ENCODE peak calls at places on chromosomes 12 and 14, in seven cellular contexts. One of them, this sample, is unnamed.

GRCh38 chr14:91545946-91546716 is 36.0 kb upstream of the PPP4R3A start:
- DNase-seq in left lung: no peak
- DNase-seq in OCI-LY7: no peak
- DNase-seq in fibroblast of mammary gland: peak
- DNase-seq in body of pancreas: no peak
- DNase-seq in nephron progenitor cell: no peak
- DNase-seq in heart right ventricle: no peak
- DNase-seq in this sample: no peak

GRCh38 chr12:109844983-109845841 is 12.0 kb upstream of the TRPV4 start:
- DNase-seq in heart right ventricle: peak
- DNase-seq in OCI-LY7: peak
- DNase-seq in body of pancreas: peak
- DNase-seq in nephron progenitor cell: peak
- DNase-seq in left lung: peak
- DNase-seq in fibroblast of mammary gland: peak
- DNase-seq in this sample: peak

GRCh38 chr12:117261267-117261666 is 71.0 kb upstream of the FBXO21 start:
- DNase-seq in nephron progenitor cell: no peak
- DNase-seq in fibroblast of mammary gland: peak
- DNase-seq in OCI-LY7: no peak
- DNase-seq in body of pancreas: no peak
- DNase-seq in heart right ventricle: no peak
- DNase-seq in left lung: no peak
- DNase-seq in this sample: no peak

GRCh38 chr12:52055781-52056711 is 4.8 kb downstream of the NR4A1 start:
- DNase-seq in heart right ventricle: no peak
- DNase-seq in fibroblast of mammary gland: no peak
- DNase-seq in left lung: no peak
- DNase-seq in nephron progenitor cell: no peak
- DNase-seq in OCI-LY7: no peak
- DNase-seq in body of pancreas: no peak
- DNase-seq in this sample: no peak

GRCh38 chr14:51302319-51303030 is 62.4 kb downstream of the TMX1 start:
- DNase-seq in OCI-LY7: no peak
- DNase-seq in nephron progenitor cell: no peak
- DNase-seq in left lung: no peak
- DNase-seq in heart right ventricle: no peak
- DNase-seq in fibroblast of mammary gland: peak
- DNase-seq in body of pancreas: no peak
- DNase-seq in this sample: no peak

GRCh38 chr14:62213516-62213915 is 451.3 kb downstream of the SNAPC1 start:
- DNase-seq in nephron progenitor cell: no peak
- DNase-seq in heart right ventricle: no peak
- DNase-seq in body of pancreas: no peak
- DNase-seq in left lung: no peak
- DNase-seq in fibroblast of mammary gland: peak
- DNase-seq in OCI-LY7: no peak
- DNase-seq in this sample: no peak

GRCh38 chr12:110885152-110885840 is 35.1 kb downstream of the MYL2 start:
- DNase-seq in nephron progenitor cell: peak
- DNase-seq in OCI-LY7: no peak
- DNase-seq in body of pancreas: no peak
- DNase-seq in heart right ventricle: no peak
- DNase-seq in fibroblast of mammary gland: no peak
- DNase-seq in left lung: no peak
- DNase-seq in this sample: no peak

GRCh38 chr12:62537544-62537943 is 70.9 kb downstream of the MON2 start:
- DNase-seq in fibroblast of mammary gland: peak
- DNase-seq in OCI-LY7: no peak
- DNase-seq in nephron progenitor cell: no peak
- DNase-seq in left lung: no peak
- DNase-seq in heart right ventricle: no peak
- DNase-seq in body of pancreas: peak
- DNase-seq in this sample: no peak

GRCh38 chr14:53539489-53540126 is 386.5 kb upstream of the DDHD1 start:
- DNase-seq in fibroblast of mammary gland: peak
- DNase-seq in nephron progenitor cell: peak
- DNase-seq in left lung: peak
- DNase-seq in body of pancreas: peak
- DNase-seq in OCI-LY7: peak
- DNase-seq in heart right ventricle: peak
- DNase-seq in this sample: peak

GRCh38 chr12:68331869-68332725 is at the start of gene MDM1:
- DNase-seq in fibroblast of mammary gland: peak
- DNase-seq in nephron progenitor cell: peak
- DNase-seq in body of pancreas: peak
- DNase-seq in OCI-LY7: peak
- DNase-seq in left lung: peak
- DNase-seq in heart right ventricle: peak
- DNase-seq in this sample: peak

GRCh38 chr12:125166046-125166445 is 100.8 kb downstream of the AACS start:
- DNase-seq in left lung: no peak
- DNase-seq in body of pancreas: no peak
- DNase-seq in fibroblast of mammary gland: no peak
- DNase-seq in OCI-LY7: no peak
- DNase-seq in nephron progenitor cell: no peak
- DNase-seq in heart right ventricle: no peak
- DNase-seq in this sample: no peak

GRCh38 chr14:99430491-99430890 is 50.2 kb downstream of the SETD3 start:
- DNase-seq in OCI-LY7: peak
- DNase-seq in body of pancreas: peak
- DNase-seq in nephron progenitor cell: no peak
- DNase-seq in heart right ventricle: no peak
- DNase-seq in fibroblast of mammary gland: no peak
- DNase-seq in left lung: no peak
- DNase-seq in this sample: no peak

GRCh38 chr12:57369202-57369601 is 61.6 kb downstream of the R3HDM2 start:
- DNase-seq in nephron progenitor cell: no peak
- DNase-seq in heart right ventricle: no peak
- DNase-seq in fibroblast of mammary gland: no peak
- DNase-seq in OCI-LY7: no peak
- DNase-seq in left lung: no peak
- DNase-seq in body of pancreas: no peak
- DNase-seq in this sample: no peak

GRCh38 chr12:42296503-42297109 is 29.3 kb downstream of the ZCRB1 start:
- DNase-seq in left lung: no peak
- DNase-seq in heart right ventricle: no peak
- DNase-seq in nephron progenitor cell: no peak
- DNase-seq in body of pancreas: no peak
- DNase-seq in fibroblast of mammary gland: peak
- DNase-seq in OCI-LY7: peak
- DNase-seq in this sample: no peak

GRCh38 chr14:74568380-74568649 is 43.7 kb downstream of the LTBP2 start:
- DNase-seq in nephron progenitor cell: no peak
- DNase-seq in body of pancreas: no peak
- DNase-seq in left lung: no peak
- DNase-seq in OCI-LY7: no peak
- DNase-seq in heart right ventricle: no peak
- DNase-seq in fibroblast of mammary gland: no peak
- DNase-seq in this sample: no peak

GRCh38 chr14:32576088-32576795 is 247.1 kb downstream of the AKAP6 start:
- DNase-seq in OCI-LY7: peak
- DNase-seq in left lung: no peak
- DNase-seq in body of pancreas: peak
- DNase-seq in nephron progenitor cell: peak
- DNase-seq in fibroblast of mammary gland: peak
- DNase-seq in heart right ventricle: no peak
- DNase-seq in this sample: no peak

GRCh38 chr12:69392146-69392928 is 32.8 kb downstream of the YEATS4 start:
- DNase-seq in OCI-LY7: no peak
- DNase-seq in heart right ventricle: no peak
- DNase-seq in nephron progenitor cell: no peak
- DNase-seq in fibroblast of mammary gland: no peak
- DNase-seq in left lung: no peak
- DNase-seq in body of pancreas: no peak
- DNase-seq in this sample: no peak

GRCh38 chr14:42057176-42057575 is 450.5 kb downstream of the LRFN5 start:
- DNase-seq in OCI-LY7: no peak
- DNase-seq in heart right ventricle: no peak
- DNase-seq in nephron progenitor cell: no peak
- DNase-seq in left lung: no peak
- DNase-seq in body of pancreas: no peak
- DNase-seq in fibroblast of mammary gland: peak
- DNase-seq in this sample: no peak

GRCh38 chr14:98370352-98370751 is 901.6 kb downstream of the BCL11B start:
- DNase-seq in body of pancreas: no peak
- DNase-seq in OCI-LY7: no peak
- DNase-seq in nephron progenitor cell: no peak
- DNase-seq in heart right ventricle: no peak
- DNase-seq in left lung: no peak
- DNase-seq in fibroblast of mammary gland: no peak
- DNase-seq in this sample: no peak

GRCh38 chr12:98439471-98440164 is 75.8 kb upstream of the TMPO start:
- DNase-seq in heart right ventricle: no peak
- DNase-seq in left lung: no peak
- DNase-seq in OCI-LY7: no peak
- DNase-seq in nephron progenitor cell: no peak
- DNase-seq in fibroblast of mammary gland: peak
- DNase-seq in body of pancreas: peak
- DNase-seq in this sample: no peak

GRCh38 chr12:27979145-27979544 is 6.6 kb upstream of the PTHLH start:
- DNase-seq in heart right ventricle: no peak
- DNase-seq in fibroblast of mammary gland: peak
- DNase-seq in OCI-LY7: no peak
- DNase-seq in body of pancreas: no peak
- DNase-seq in nephron progenitor cell: no peak
- DNase-seq in left lung: no peak
- DNase-seq in this sample: no peak

GRCh38 chr14:37591311-37591940 is 3.6 kb downstream of the FOXA1 start:
- DNase-seq in heart right ventricle: peak
- DNase-seq in nephron progenitor cell: peak
- DNase-seq in body of pancreas: no peak
- DNase-seq in fibroblast of mammary gland: no peak
- DNase-seq in OCI-LY7: no peak
- DNase-seq in left lung: no peak
- DNase-seq in this sample: no peak

DNA sequence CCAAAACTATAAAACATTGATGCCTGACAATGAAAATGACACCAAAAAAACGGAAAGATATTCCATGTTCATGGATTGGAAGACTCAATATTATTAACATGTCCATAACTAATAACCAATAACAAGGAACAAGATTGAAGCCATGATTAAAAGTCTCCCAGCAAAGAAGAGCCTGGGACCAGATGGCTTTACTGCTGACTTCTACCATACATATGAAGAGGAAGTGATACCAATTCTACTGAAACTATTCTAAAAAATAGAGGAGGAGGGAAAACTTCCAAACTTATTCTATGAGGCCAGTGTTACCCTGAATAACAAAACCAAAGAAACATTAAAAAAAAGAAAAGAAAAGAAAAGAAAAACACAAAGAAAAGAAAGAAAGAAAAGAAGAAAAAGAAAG is 54.6 kb upstream of the ATF7IP start:
- DNase-seq in OCI-LY7: peak
- DNase-seq in left lung: no peak
- DNase-seq in body of pancreas: no peak
- DNase-seq in nephron progenitor cell: no peak
- DNase-seq in heart right ventricle: no peak
- DNase-seq in fibroblast of mammary gland: no peak
- DNase-seq in this sample: no peak
- TF ChIP-seq CTCF in OCI-LY7: no peak
- TF ChIP-seq CTCF in left lung: no peak
- TF ChIP-seq CTCF in body of pancreas: no peak
- TF ChIP-seq CTCF in nephron progenitor cell: no peak
- TF ChIP-seq CTCF in heart right ventricle: no peak
- TF ChIP-seq CTCF in fibroblast of mammary gland: no peak
- TF ChIP-seq CTCF in this sample: no peak

DNA sequence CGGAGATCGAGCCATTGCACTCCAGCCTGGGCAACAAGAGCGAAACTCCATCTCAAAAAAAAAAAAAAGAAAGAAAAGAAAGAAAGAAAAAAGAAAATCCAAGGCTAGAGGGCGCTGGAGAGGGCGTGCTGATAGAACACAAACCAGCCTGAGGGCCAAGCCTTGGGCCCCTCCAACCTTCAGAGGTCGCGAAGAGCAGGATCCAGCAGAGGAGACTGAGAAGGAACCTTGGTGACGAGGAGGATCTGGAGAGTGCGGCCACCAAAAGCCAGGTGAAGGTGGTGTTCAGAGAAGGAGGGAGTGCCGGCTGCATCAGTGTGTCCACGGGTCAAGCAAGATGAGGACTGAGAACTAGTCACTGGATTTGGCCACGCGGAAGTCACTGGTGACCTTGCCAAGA is 4.1 kb upstream of the DYNC1H1 start:
- DNase-seq in fibroblast of mammary gland: peak
- DNase-seq in body of pancreas: no peak
- DNase-seq in heart right ventricle: no peak
- DNase-seq in OCI-LY7: peak
- DNase-seq in left lung: no peak
- DNase-seq in nephron progenitor cell: no peak
- DNase-seq in this sample: no peak
- TF ChIP-seq CTCF in fibroblast of mammary gland: peak
- TF ChIP-seq CTCF in body of pancreas: peak
- TF ChIP-seq CTCF in heart right ventricle: peak
- TF ChIP-seq CTCF in OCI-LY7: peak
- TF ChIP-seq CTCF in left lung: peak
- TF ChIP-seq CTCF in nephron progenitor cell: peak
- TF ChIP-seq CTCF in this sample: no peak

GRCh38 chr14:104751539-104752337 is 1.2 kb upstream of the SIVA1 start:
- DNase-seq in nephron progenitor cell: no peak
- DNase-seq in body of pancreas: no peak
- DNase-seq in fibroblast of mammary gland: no peak
- DNase-seq in heart right ventricle: peak
- DNase-seq in OCI-LY7: no peak
- DNase-seq in left lung: no peak
- DNase-seq in this sample: no peak
- TF ChIP-seq CTCF in nephron progenitor cell: no peak
- TF ChIP-seq CTCF in body of pancreas: no peak
- TF ChIP-seq CTCF in fibroblast of mammary gland: no peak
- TF ChIP-seq CTCF in heart right ventricle: no peak
- TF ChIP-seq CTCF in OCI-LY7: peak
- TF ChIP-seq CTCF in left lung: no peak
- TF ChIP-seq CTCF in this sample: no peak

GRCh38 chr14:20801726-20802125 is 918 bp downstream of the RNASE1 start:
- DNase-seq in nephron progenitor cell: no peak
- DNase-seq in OCI-LY7: no peak
- DNase-seq in heart right ventricle: peak
- DNase-seq in body of pancreas: peak
- DNase-seq in fibroblast of mammary gland: no peak
- DNase-seq in left lung: peak
- DNase-seq in this sample: no peak
- TF ChIP-seq CTCF in nephron progenitor cell: no peak
- TF ChIP-seq CTCF in OCI-LY7: no peak
- TF ChIP-seq CTCF in heart right ventricle: peak
- TF ChIP-seq CTCF in body of pancreas: peak
- TF ChIP-seq CTCF in fibroblast of mammary gland: no peak
- TF ChIP-seq CTCF in left lung: no peak
- TF ChIP-seq CTCF in this sample: no peak

DNA sequence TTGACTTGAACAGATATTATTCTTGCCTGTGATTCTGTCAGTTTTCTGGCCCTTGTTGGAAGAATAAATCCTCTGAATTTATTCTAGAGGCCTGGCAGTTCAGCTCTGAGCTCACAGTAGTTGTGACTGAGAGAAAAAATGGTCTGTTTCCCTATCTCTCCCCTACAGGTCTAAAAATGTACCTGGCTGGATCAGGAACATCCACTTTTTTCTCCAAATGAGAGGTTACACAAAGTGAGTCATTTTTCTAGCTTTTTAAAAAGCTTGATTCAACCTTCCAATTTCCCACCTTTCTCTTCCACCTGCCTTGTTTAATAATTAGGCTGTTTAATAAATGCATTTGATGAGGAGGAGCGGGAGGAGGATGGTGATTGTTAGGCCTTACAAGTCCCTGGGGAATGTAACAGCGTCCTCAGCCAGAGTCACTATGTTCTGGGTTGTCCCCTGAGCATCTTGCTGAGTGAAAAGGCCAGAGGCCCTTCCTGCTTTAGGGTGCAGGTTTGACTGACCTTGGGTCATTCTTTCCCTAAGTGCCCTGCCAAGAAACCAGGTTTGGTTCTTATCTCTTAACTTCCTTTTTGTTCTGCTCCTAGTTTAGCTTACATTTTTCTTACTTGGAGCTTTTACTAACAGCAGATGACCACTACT is 91.7 kb upstream of the FUT8 start:
- DNase-seq in nephron progenitor cell: no peak
- DNase-seq in body of pancreas: no peak
- DNase-seq in left lung: no peak
- DNase-seq in OCI-LY7: peak
- DNase-seq in heart right ventricle: no peak
- DNase-seq in fibroblast of mammary gland: no peak
- DNase-seq in this sample: no peak
- TF ChIP-seq CTCF in nephron progenitor cell: no peak
- TF ChIP-seq CTCF in body of pancreas: no peak
- TF ChIP-seq CTCF in left lung: no peak
- TF ChIP-seq CTCF in OCI-LY7: no peak
- TF ChIP-seq CTCF in heart right ventricle: no peak
- TF ChIP-seq CTCF in fibroblast of mammary gland: no peak
- TF ChIP-seq CTCF in this sample: no peak